ENCODE peak calls at places on chromosome 16, in seven cellular contexts. I, L, E, M, W, Q and C are unnamed samples.

GRCh38 chr16:7268182-7268581 is 64.5 kb upstream of the RBFOX1 start:
- DNase-seq in M (peak; percentile 57), I (no peak), W (no peak), Q (peak; percentile 8), L (peak; percentile 55), E (peak; percentile 11), C (peak; percentile 21)

GRCh38 chr16:14117051-14117450 is 45.9 kb downstream of the MRTFB start:
- DNase-seq in I (no peak), W (no peak), E (no peak), M (no peak), L (no peak), Q (no peak), C (no peak)

GRCh38 chr16:74304164-74304834 is 7.7 kb downstream of the PSMD7 start:
- DNase-seq in M (no peak), E (no peak), L (peak; percentile 30), W (no peak), Q (no peak), I (no peak), C (no peak)

GRCh38 chr16:48824271-48824670 is 214.3 kb upstream of the N4BP1 start:
- DNase-seq in L (no peak), M (no peak), E (no peak), I (no peak), W (no peak), Q (no peak), C (no peak)

GRCh38 chr16:149024-149675 is 3.3 kb upstream of the HBZ start:
- DNase-seq in E (no peak), I (no peak), L (no peak), Q (no peak), W (no peak), M (no peak), C (no peak)

GRCh38 chr16:4676826-4677225 is 16.5 kb upstream of the NUDT16L1 start:
- DNase-seq in L (no peak), W (no peak), I (no peak), E (no peak), M (no peak), Q (no peak), C (peak; percentile 58)

GRCh38 chr16:5073279-5073629 is 1.6 kb downstream of the ALG1 start:
- DNase-seq in W (no peak), I (no peak), M (no peak), E (no peak), L (no peak), Q (peak; percentile 6), C (no peak)

GRCh38 chr16:57915811-57916479 is 55.0 kb downstream of the CNGB1 start:
- DNase-seq in I (no peak), E (no peak), L (no peak), W (no peak), M (no peak), Q (no peak), C (no peak)

GRCh38 chr16:49085689-49086088 is 195.9 kb downstream of the CBLN1 start:
- DNase-seq in E (no peak), M (no peak), I (no peak), Q (no peak), W (no peak), L (no peak), C (no peak)

GRCh38 chr16:3021449-3022207 is 1.5 kb downstream of the TNFRSF12A start:
- DNase-seq in I (peak; percentile 77), M (peak; percentile 71), Q (peak; percentile 85), W (peak; percentile 85), E (no peak), L (peak; percentile 84), C (peak; percentile 81)

GRCh38 chr16:54305066-54305465 is 18.5 kb upstream of the IRX3 start:
- DNase-seq in W (no peak), E (no peak), L (no peak), I (no peak), M (no peak), Q (no peak), C (no peak)

GRCh38 chr16:86095906-86096485 is 197.0 kb downstream of the IRF8 start:
- DNase-seq in I (no peak), W (no peak), Q (no peak), M (no peak), L (no peak), E (no peak), C (no peak)

GRCh38 chr16:88315543-88316105 is 67.1 kb upstream of the ZNF469 start:
- DNase-seq in W (no peak), M (peak; percentile 65), Q (no peak), L (peak; percentile 31), I (no peak), E (no peak), C (no peak)

GRCh38 chr16:24852281-24852721 is 6.5 kb downstream of the SLC5A11 start:
- DNase-seq in W (no peak), Q (no peak), L (no peak), M (no peak), E (peak; percentile 69), I (no peak), C (no peak)

GRCh38 chr16:15404792-15405191 is 9.2 kb downstream of the MPV17L start:
- DNase-seq in Q (no peak), W (no peak), L (no peak), M (no peak), I (peak; percentile 65), E (no peak), C (no peak)

GRCh38 chr16:11603331-11603750 is 16.6 kb upstream of the LITAF start:
- DNase-seq in I (no peak), W (no peak), L (no peak), Q (no peak), E (no peak), M (no peak), C (no peak)

GRCh38 chr16:65249768-65250167 is 127.9 kb upstream of the CDH11 start:
- DNase-seq in M (no peak), L (no peak), I (peak; percentile 68), W (no peak), Q (no peak), E (no peak), C (no peak)

GRCh38 chr16:55283776-55284717 is 40.0 kb upstream of the IRX6 start:
- DNase-seq in Q (no peak), M (no peak), I (no peak), W (no peak), E (no peak), L (no peak), C (no peak)

GRCh38 chr16:66203476-66203875 is 163.0 kb upstream of the CDH5 start:
- DNase-seq in Q (no peak), W (no peak), L (no peak), M (no peak), E (no peak), I (no peak), C (no peak)

GRCh38 chr16:87864331-87864989 is 4.8 kb downstream of the SLC7A5 start:
- DNase-seq in L (peak; percentile 44), W (no peak), E (no peak), I (no peak), Q (no peak), M (no peak), C (no peak)

GRCh38 chr16:75017670-75018525 is 19.1 kb downstream of the ZNRF1 start:
- DNase-seq in I (no peak), M (no peak), L (no peak), Q (no peak), W (no peak), E (no peak), C (no peak)

GRCh38 chr16:22070361-22071351 is 21.7 kb upstream of the VWA3A start:
- DNase-seq in L (no peak), I (peak; percentile 40), E (no peak), Q (no peak), M (no peak), W (no peak), C (no peak)

GRCh38 chr16:19130852-19131808 is 17.4 kb downstream of the ITPRIPL2 start:
- DNase-seq in Q (no peak), W (no peak), I (peak; percentile 56), E (no peak), M (no peak), L (no peak), C (no peak)

GRCh38 chr16:78415669-78416068 is 316.2 kb downstream of the WWOX start:
- DNase-seq in M (no peak), I (no peak), L (no peak), W (no peak), Q (no peak), E (no peak), C (no peak)

GRCh38 chr16:53785044-53785443 is 81.1 kb downstream of the FTO start:
- DNase-seq in Q (no peak), L (no peak), E (no peak), M (no peak), I (no peak), W (no peak), C (no peak)

GRCh38 chr16:58628845-58629680 is 563 bp downstream of the CNOT1 start:
- DNase-seq in W (peak; percentile 56), L (peak; percentile 58), M (peak; percentile 21), E (peak; percentile 20), Q (peak; percentile 41), I (peak; percentile 54), C (peak; percentile 71)

GRCh38 chr16:85253127-85253941 is 141.1 kb upstream of the CIBAR2 start:
- DNase-seq in Q (peak; percentile 93), W (peak; percentile 68), E (peak; percentile 56), I (no peak), L (peak; percentile 45), M (peak; percentile 90), C (peak; percentile 73)

GRCh38 chr16:88289549-88290344 is 93.0 kb upstream of the ZNF469 start:
- DNase-seq in Q (no peak), L (no peak), E (no peak), M (no peak), W (no peak), I (no peak), C (peak; percentile 31)

GRCh38 chr16:69647020-69647419 is 79.3 kb downstream of the NQO1 start:
- DNase-seq in Q (no peak), E (no peak), L (no peak), I (no peak), W (no peak), M (no peak), C (no peak)

GRCh38 chr16:89712476-89712805 is 8.3 kb downstream of the VPS9D1 start:
- DNase-seq in M (no peak), W (no peak), Q (no peak), I (no peak), L (no peak), E (no peak), C (no peak)

GRCh38 chr16:88768041-88768876 is 16.8 kb downstream of the PIEZO1 start:
- DNase-seq in E (no peak), I (peak; percentile 48), W (no peak), M (peak; percentile 65), Q (no peak), L (no peak), C (no peak)

GRCh38 chr16:11386791-11387546 is 41.7 kb downstream of the RMI2 start:
- DNase-seq in Q (peak; percentile 60), L (peak; percentile 30), W (no peak), I (peak; percentile 51), E (no peak), M (peak; percentile 76), C (no peak)

GRCh38 chr16:67884684-67885083 is at the start of gene NRN1L:
- DNase-seq in W (no peak), M (peak; percentile 95), L (no peak), Q (no peak), E (peak; percentile 93), I (peak; percentile 89), C (no peak)

GRCh38 chr16:64730261-64730660 is 391.6 kb downstream of the CDH11 start:
- DNase-seq in Q (no peak), E (no peak), L (no peak), W (no peak), I (no peak), M (no peak), C (no peak)

GRCh38 chr16:84209989-84210388 is 19.0 kb downstream of the ADAD2 start:
- DNase-seq in E (no peak), W (no peak), Q (no peak), I (no peak), M (no peak), L (no peak), C (no peak)

GRCh38 chr16:86585821-86586611 is 7.7 kb downstream of the FOXL1 start:
- DNase-seq in Q (no peak), M (no peak), W (no peak), E (no peak), I (no peak), L (no peak), C (no peak)